ENCODE peak calls at places on chromosomes 12 and 14, in four cellular contexts. L is activated CD8-positive, alpha-beta memory T cell treated with anti-CD3 and anti-CD28 coated beads, Interleukin-2, amount 10 ng/mL, durations not matched to agents 7 days and 5 days; R is SW 1271; Z is ovary. J is an unnamed sample.

GRCh38 chr12:46990211-46990610 is 89.2 kb upstream of the PCED1B start:
- DNase-seq in L (no peak), R (no peak), Z (no peak), J (no peak)

GRCh38 chr14:50425816-50426215 is 29.1 kb upstream of the CDKL1 start:
- DNase-seq in L (no peak), R (no peak), Z (no peak), J (no peak)

GRCh38 chr14:104110491-104111209 is 25.1 kb downstream of the ASPG start:
- DNase-seq in L (no peak), R (no peak), Z (no peak), J (no peak)

GRCh38 chr12:27552886-27553560 is 29.0 kb downstream of the PPFIBP1 start:
- DNase-seq in L (no peak), R (no peak), Z (no peak), J (no peak)

GRCh38 chr14:99774526-99775307 is 18.5 kb upstream of the EML1 start:
- DNase-seq in L (no peak), R (no peak), Z (peak; percentile 64), J (no peak)

GRCh38 chr14:73995977-73996378 is 23.1 kb downstream of the ENTPD5 start:
- DNase-seq in L (no peak), R (no peak), Z (no peak), J (no peak)

GRCh38 chr12:751828-752672 is at the start of gene WNK1:
- DNase-seq in L (peak; percentile 98), R (peak; percentile 100), Z (peak; percentile 97), J (peak; percentile 98)

GRCh38 chr12:40063424-40063823 is 42.5 kb downstream of the SLC2A13 start:
- DNase-seq in L (no peak), R (no peak), Z (no peak), J (peak; percentile 28)

GRCh38 chr14:52950898-52951729 is at the start of gene FERMT2:
- DNase-seq in L (no peak), R (peak; percentile 90), Z (peak; percentile 93), J (peak; percentile 77)

GRCh38 chr14:61456720-61457119 is 135.3 kb downstream of the PRKCH start:
- DNase-seq in L (peak; percentile 86), R (peak; percentile 55), Z (peak; percentile 79), J (peak; percentile 53)

GRCh38 chr12:8154526-8154925 is 2.3 kb upstream of the ZNF705A start:
- DNase-seq in L (no peak), R (no peak), Z (no peak), J (no peak)

GRCh38 chr12:70060634-70061033 is 182.6 kb upstream of the CNOT2 start:
- DNase-seq in L (no peak), R (no peak), Z (no peak), J (no peak)

GRCh38 chr14:95174184-95174804 is 17.0 kb upstream of the DICER1 start:
- DNase-seq in L (no peak), R (no peak), Z (no peak), J (no peak)

GRCh38 chr12:51958542-51958941 is 7.0 kb downstream of the ACVR1B start:
- DNase-seq in L (no peak), R (no peak), Z (no peak), J (no peak)

GRCh38 chr12:80044694-80045046 is 54.7 kb upstream of the OTOGL start:
- DNase-seq in L (no peak), R (peak; percentile 21), Z (no peak), J (peak; percentile 69)

GRCh38 chr12:68454855-68455254 is 122.7 kb upstream of the MDM1 start:
- DNase-seq in L (no peak), R (no peak), Z (no peak), J (no peak)

GRCh38 chr14:75723716-75724115 is 62.7 kb downstream of the TTLL5 start:
- DNase-seq in L (no peak), R (no peak), Z (no peak), J (no peak)

GRCh38 chr12:39902823-39903222 is 203.1 kb downstream of the SLC2A13 start:
- DNase-seq in L (no peak), R (no peak), Z (no peak), J (no peak)

GRCh38 chr14:24843494-24843893 is 206.5 kb downstream of the STXBP6 start:
- DNase-seq in L (no peak), R (no peak), Z (no peak), J (no peak)

GRCh38 chr12:79673334-79673733 is 17.4 kb downstream of the PAWR start:
- DNase-seq in L (no peak), R (no peak), Z (no peak), J (no peak)

GRCh38 chr12:122097641-122098364 is 19.2 kb downstream of the MLXIP start:
- DNase-seq in L (no peak), R (no peak), Z (peak; percentile 52), J (no peak)

GRCh38 chr14:95018845-95019244 is 138.5 kb downstream of the DICER1 start:
- DNase-seq in L (no peak), R (no peak), Z (no peak), J (peak; percentile 7)

J was measured in GM04504.